ENCODE peak calls at places on chromosomes 2 and 18, in five cellular contexts. One of them, this sample, is unnamed.

GRCh38 chr2:132448771-132449170 is 32.2 kb downstream of the GPR39 start:
- DNase-seq in RWPE1: peak; percentile 26
- DNase-seq in IMR-90: peak; percentile 55
- DNase-seq in neural crest cell: peak; percentile 32
- DNase-seq in thoracic aorta: no peak
- DNase-seq in this sample: peak; percentile 49

GRCh38 chr2:172172513-172173217 is 70.0 kb upstream of the DLX2 start:
- DNase-seq in RWPE1: peak; percentile 82
- DNase-seq in IMR-90: peak; percentile 44
- DNase-seq in neural crest cell: peak; percentile 73
- DNase-seq in thoracic aorta: no peak
- DNase-seq in this sample: peak; percentile 89

GRCh38 chr2:67790622-67791021 is 272.2 kb downstream of the C1D start:
- DNase-seq in RWPE1: no peak
- DNase-seq in IMR-90: peak; percentile 95
- DNase-seq in neural crest cell: no peak
- DNase-seq in thoracic aorta: no peak
- DNase-seq in this sample: no peak

GRCh38 chr2:177983183-177983788 is 89.3 kb downstream of the PDE11A start:
- DNase-seq in RWPE1: peak; percentile 59
- DNase-seq in IMR-90: peak; percentile 71
- DNase-seq in neural crest cell: peak; percentile 10
- DNase-seq in thoracic aorta: no peak
- DNase-seq in this sample: peak; percentile 43

GRCh38 chr2:150981826-150982225 is 279.8 kb downstream of the RBM43 start:
- DNase-seq in RWPE1: no peak
- DNase-seq in IMR-90: peak; percentile 70
- DNase-seq in neural crest cell: no peak
- DNase-seq in thoracic aorta: no peak
- DNase-seq in this sample: no peak

GRCh38 chr2:33158482-33159003 is 211.8 kb downstream of the LTBP1 start:
- DNase-seq in RWPE1: peak; percentile 28
- DNase-seq in IMR-90: peak; percentile 95
- DNase-seq in neural crest cell: no peak
- DNase-seq in thoracic aorta: no peak
- DNase-seq in this sample: no peak

GRCh38 chr2:224206816-224207215 is 167.7 kb upstream of the SERPINE2 start:
- DNase-seq in RWPE1: no peak
- DNase-seq in IMR-90: no peak
- DNase-seq in neural crest cell: no peak
- DNase-seq in thoracic aorta: no peak
- DNase-seq in this sample: no peak

GRCh38 chr18:78980777-78981651 is 1.4 kb downstream of the SALL3 start:
- DNase-seq in RWPE1: no peak
- DNase-seq in IMR-90: no peak
- DNase-seq in neural crest cell: peak; percentile 22
- DNase-seq in thoracic aorta: no peak
- DNase-seq in this sample: no peak

GRCh38 chr2:235043762-235044500 is 92.1 kb downstream of the SH3BP4 start:
- DNase-seq in RWPE1: no peak
- DNase-seq in IMR-90: no peak
- DNase-seq in neural crest cell: no peak
- DNase-seq in thoracic aorta: no peak
- DNase-seq in this sample: peak; percentile 19

GRCh38 chr2:113103958-113104627 is 23.3 kb upstream of the IL1RN start:
- DNase-seq in RWPE1: no peak
- DNase-seq in IMR-90: no peak
- DNase-seq in neural crest cell: no peak
- DNase-seq in thoracic aorta: no peak
- DNase-seq in this sample: no peak

GRCh38 chr2:118221952-118222594 is 133.8 kb downstream of the INSIG2 start:
- DNase-seq in RWPE1: peak; percentile 65
- DNase-seq in IMR-90: peak; percentile 76
- DNase-seq in neural crest cell: peak; percentile 45
- DNase-seq in thoracic aorta: no peak
- DNase-seq in this sample: peak; percentile 71

GRCh38 chr2:85754313-85755095 is 713 bp downstream of the ATOH8 start:
- DNase-seq in RWPE1: no peak
- DNase-seq in IMR-90: peak; percentile 39
- DNase-seq in neural crest cell: peak; percentile 71
- DNase-seq in thoracic aorta: no peak
- DNase-seq in this sample: peak; percentile 30

GRCh38 chr2:239224249-239224605 is 176.6 kb downstream of the HDAC4 start:
- DNase-seq in RWPE1: no peak
- DNase-seq in IMR-90: no peak
- DNase-seq in neural crest cell: peak; percentile 29
- DNase-seq in thoracic aorta: no peak
- DNase-seq in this sample: no peak

GRCh38 chr2:75289771-75290170 is 90.5 kb upstream of the TACR1 start:
- DNase-seq in RWPE1: no peak
- DNase-seq in IMR-90: peak; percentile 48
- DNase-seq in neural crest cell: no peak
- DNase-seq in thoracic aorta: no peak
- DNase-seq in this sample: no peak

GRCh38 chr2:118055512-118056164 is 32.6 kb upstream of the INSIG2 start:
- DNase-seq in RWPE1: no peak
- DNase-seq in IMR-90: no peak
- DNase-seq in neural crest cell: no peak
- DNase-seq in thoracic aorta: no peak
- DNase-seq in this sample: no peak

GRCh38 chr2:164859251-164859818 is 17.7 kb upstream of the COBLL1 start:
- DNase-seq in RWPE1: no peak
- DNase-seq in IMR-90: no peak
- DNase-seq in neural crest cell: no peak
- DNase-seq in thoracic aorta: no peak
- DNase-seq in this sample: no peak

DNA sequence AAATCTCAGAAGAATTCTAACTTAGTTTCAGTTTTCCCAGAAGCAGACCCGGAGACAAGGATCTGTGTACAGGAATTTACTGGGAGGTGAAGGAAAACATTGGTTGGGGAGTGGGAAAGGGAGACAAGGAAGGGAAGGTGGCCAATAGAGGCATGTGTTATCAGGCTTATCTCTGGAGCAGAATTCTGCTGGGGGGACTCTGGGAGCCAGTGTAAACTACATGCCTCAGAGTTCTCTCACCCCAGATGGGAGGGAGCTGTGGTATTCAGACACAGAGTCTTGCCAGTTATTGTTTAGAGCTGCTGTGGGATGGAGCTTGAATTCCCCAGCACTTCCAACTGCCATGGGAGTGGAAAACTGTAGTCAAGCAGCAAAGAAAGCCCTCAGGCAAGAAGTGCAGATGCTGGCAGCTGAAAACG is 19.0 kb downstream of the DNPEP start:
- DNase-seq in RWPE1: no peak
- DNase-seq in IMR-90: peak; percentile 90
- DNase-seq in neural crest cell: no peak
- DNase-seq in thoracic aorta: no peak
- DNase-seq in this sample: no peak
- TF ChIP-seq CTCF in RWPE1: no peak
- TF ChIP-seq CTCF in IMR-90: no peak
- TF ChIP-seq CTCF in neural crest cell: no peak
- TF ChIP-seq CTCF in thoracic aorta: no peak
- TF ChIP-seq CTCF in this sample: no peak

DNA sequence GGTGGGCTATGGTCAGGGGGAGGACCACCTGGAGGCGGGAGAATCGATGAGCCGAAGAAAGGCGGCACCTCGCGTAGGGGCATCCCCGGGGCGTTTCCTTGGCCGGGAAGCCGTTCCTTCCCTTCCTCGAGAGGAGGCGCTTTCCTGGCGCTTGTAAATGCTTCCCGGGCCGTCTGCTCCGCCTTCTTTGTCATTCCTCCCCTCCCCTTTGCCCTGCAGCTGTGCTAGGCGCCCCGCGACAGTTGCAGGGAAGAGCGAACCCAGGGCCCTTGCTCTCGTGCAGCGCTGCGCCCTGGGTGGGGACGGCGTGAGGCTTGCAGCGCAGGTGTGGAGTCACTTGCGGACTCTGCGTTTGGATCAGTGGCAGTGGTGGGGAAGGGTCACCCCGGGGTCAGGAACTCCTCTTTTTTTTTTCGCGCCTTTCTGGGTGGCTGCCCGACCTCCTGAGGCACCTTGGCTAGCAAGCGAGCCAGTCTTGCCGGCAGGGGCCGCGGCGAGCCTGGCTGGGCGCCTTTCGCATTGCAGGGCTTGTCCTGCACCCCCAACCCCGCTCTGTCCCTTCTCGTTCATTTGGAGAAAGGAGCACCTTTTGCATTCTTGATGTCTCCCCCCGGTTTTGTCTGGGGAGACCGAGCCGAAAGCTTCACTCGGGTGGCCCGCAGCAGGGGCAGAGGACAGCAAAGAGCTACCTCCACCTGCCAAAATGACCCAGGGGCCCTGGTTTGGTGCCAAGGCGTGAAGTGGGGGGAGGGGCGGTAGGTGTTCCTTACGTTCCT is 858 bp downstream of the KCNS3 start:
- DNase-seq in RWPE1: peak; percentile 59
- DNase-seq in IMR-90: peak; percentile 33
- DNase-seq in neural crest cell: peak; percentile 55
- DNase-seq in thoracic aorta: no peak
- DNase-seq in this sample: peak; percentile 68
- TF ChIP-seq CTCF in RWPE1: peak; percentile 60
- TF ChIP-seq CTCF in IMR-90: peak; percentile 35
- TF ChIP-seq CTCF in neural crest cell: peak; percentile 37
- TF ChIP-seq CTCF in thoracic aorta: peak; percentile 28
- TF ChIP-seq CTCF in this sample: no peak

DNA sequence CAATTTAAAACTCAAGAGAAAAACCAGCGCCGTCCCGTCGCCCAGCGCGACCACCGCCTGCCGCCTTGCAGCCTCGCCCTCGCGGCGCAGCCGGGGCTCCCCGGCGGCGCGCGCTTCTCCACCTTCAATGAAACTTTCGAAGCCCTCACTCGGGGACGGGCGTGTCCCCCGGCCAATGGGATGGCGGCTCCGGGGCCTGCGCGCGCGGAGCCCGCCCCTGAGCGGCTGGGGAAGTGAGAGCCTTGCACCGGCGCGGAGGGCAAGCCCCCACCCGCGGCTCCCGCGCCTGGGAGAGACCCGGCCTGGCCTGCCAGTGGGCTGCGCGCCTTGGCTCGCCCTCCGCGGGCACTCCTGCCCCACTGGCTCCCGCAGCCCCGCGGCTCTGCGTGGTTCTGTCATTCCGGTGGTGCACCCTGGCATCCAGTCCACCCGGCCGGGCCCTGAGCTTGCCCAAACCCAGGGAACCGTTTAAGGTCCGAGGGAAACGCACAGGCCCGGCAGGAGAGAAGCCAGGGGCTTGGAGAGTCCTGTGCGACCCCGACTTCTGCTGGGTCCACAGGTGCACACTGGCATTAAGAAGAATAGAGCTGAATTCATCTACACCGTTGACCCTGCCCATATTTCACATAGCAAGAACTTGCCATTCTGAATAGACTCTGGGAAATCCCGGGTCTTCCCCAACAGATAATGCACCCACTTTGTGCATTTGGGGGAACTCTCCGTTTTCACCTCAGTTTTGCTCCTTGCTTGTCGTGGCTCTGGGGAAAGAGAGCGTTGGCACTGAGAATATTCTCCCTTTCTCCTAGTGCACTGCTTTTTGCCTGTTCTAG is at the start of gene PIEZO2:
- DNase-seq in RWPE1: no peak
- DNase-seq in IMR-90: peak; percentile 65
- DNase-seq in neural crest cell: peak; percentile 79
- DNase-seq in thoracic aorta: no peak
- DNase-seq in this sample: no peak
- TF ChIP-seq CTCF in RWPE1: no peak
- TF ChIP-seq CTCF in IMR-90: no peak
- TF ChIP-seq CTCF in neural crest cell: no peak
- TF ChIP-seq CTCF in thoracic aorta: no peak
- TF ChIP-seq CTCF in this sample: no peak

DNA sequence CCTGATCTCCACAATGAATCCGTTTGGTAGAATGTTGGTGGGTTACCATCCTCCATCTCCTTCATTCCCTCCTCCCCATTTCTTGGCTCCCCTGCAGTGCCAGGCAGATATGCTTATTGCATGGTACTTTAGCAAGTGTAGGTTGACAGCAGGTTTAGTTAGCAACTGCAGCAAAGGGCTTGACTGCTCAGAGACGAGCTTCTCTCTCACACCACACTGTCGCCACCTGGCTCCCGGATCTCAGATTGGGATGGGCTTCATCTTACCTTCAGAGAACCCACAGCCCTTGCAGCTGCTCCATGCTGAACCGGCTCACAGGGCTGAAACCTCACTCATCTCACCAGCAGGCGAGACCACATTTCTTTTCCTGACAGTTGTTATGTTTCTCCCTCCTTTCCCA is 88.8 kb downstream of the VWA3B start:
- DNase-seq in RWPE1: no peak
- DNase-seq in IMR-90: no peak
- DNase-seq in neural crest cell: no peak
- DNase-seq in thoracic aorta: no peak
- DNase-seq in this sample: no peak
- TF ChIP-seq CTCF in RWPE1: no peak
- TF ChIP-seq CTCF in IMR-90: no peak
- TF ChIP-seq CTCF in neural crest cell: no peak
- TF ChIP-seq CTCF in thoracic aorta: no peak
- TF ChIP-seq CTCF in this sample: no peak

DNA sequence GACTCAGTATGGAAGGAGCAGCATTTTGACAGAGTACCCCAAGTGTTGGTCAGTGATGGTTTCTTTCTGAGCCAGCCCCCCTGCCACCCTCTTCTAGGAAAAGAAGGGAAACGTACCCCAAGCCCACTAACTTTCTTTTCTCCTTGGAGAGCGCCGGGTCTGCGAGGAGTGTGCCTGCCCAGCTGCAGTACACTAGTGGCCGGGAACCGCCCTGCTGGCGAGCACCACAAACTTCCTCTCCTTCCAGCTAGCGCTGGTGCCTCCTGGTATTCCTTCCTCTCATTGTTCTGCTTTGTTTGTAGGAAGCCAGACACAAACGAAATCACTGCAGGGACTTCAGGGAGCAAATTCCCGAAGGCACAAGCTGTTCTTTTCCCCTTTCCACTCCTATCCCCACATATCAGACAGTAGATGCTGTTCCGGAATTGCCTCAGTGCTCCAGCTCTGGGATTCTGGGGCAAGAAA is 1.8 kb downstream of the CCDC85A start:
- DNase-seq in RWPE1: no peak
- DNase-seq in IMR-90: no peak
- DNase-seq in neural crest cell: peak; percentile 12
- DNase-seq in thoracic aorta: no peak
- DNase-seq in this sample: peak; percentile 58
- TF ChIP-seq CTCF in RWPE1: no peak
- TF ChIP-seq CTCF in IMR-90: no peak
- TF ChIP-seq CTCF in neural crest cell: peak; percentile 47
- TF ChIP-seq CTCF in thoracic aorta: peak; percentile 28
- TF ChIP-seq CTCF in this sample: no peak